ENCODE peak calls at places on chromosomes 3 and 15, in four cellular contexts. One of them, this sample, is unnamed.
A peak's percentile ranks its signal among the peaks of the same experiment; 100 is the strongest.

GRCh38 chr15:59688383-59688887 is 685 bp downstream of the BNIP2 start:
- DNase-seq in fibroblast of lung: peak; percentile 78
- DNase-seq in adrenal gland: peak; percentile 53
- DNase-seq in CD4-positive, CD25-positive, alpha-beta regulatory T cell: peak; percentile 58
- DNase-seq in this sample: no peak

GRCh38 chr3:180804871-180805430 is 107.5 kb upstream of the FXR1 start:
- DNase-seq in adrenal gland: no peak
- DNase-seq in fibroblast of lung: peak; percentile 49
- DNase-seq in CD4-positive, CD25-positive, alpha-beta regulatory T cell: no peak
- DNase-seq in this sample: peak; percentile 54

GRCh38 chr3:35680866-35681650 is 41.7 kb downstream of the ARPP21 start:
- DNase-seq in adrenal gland: no peak
- DNase-seq in fibroblast of lung: no peak
- DNase-seq in CD4-positive, CD25-positive, alpha-beta regulatory T cell: no peak
- DNase-seq in this sample: no peak

GRCh38 chr15:43189296-43189695 is 4.1 kb downstream of the CCNDBP1 start:
- DNase-seq in fibroblast of lung: no peak
- DNase-seq in adrenal gland: no peak
- DNase-seq in CD4-positive, CD25-positive, alpha-beta regulatory T cell: no peak
- DNase-seq in this sample: no peak

GRCh38 chr15:98124576-98124975 is 164.1 kb downstream of the ARRDC4 start:
- DNase-seq in CD4-positive, CD25-positive, alpha-beta regulatory T cell: no peak
- DNase-seq in adrenal gland: no peak
- DNase-seq in fibroblast of lung: no peak
- DNase-seq in this sample: no peak

GRCh38 chr3:132654190-132654589 is 5.4 kb downstream of the ACAD11 start:
- DNase-seq in CD4-positive, CD25-positive, alpha-beta regulatory T cell: no peak
- DNase-seq in adrenal gland: no peak
- DNase-seq in fibroblast of lung: no peak
- DNase-seq in this sample: no peak

GRCh38 chr15:64045774-64046346 is 425 bp downstream of the DAPK2 start:
- DNase-seq in CD4-positive, CD25-positive, alpha-beta regulatory T cell: peak; percentile 2
- DNase-seq in fibroblast of lung: no peak
- DNase-seq in adrenal gland: no peak
- DNase-seq in this sample: peak; percentile 89

GRCh38 chr3:14261229-14261628 is 82.6 kb downstream of the LSM3 start:
- DNase-seq in fibroblast of lung: peak; percentile 83
- DNase-seq in CD4-positive, CD25-positive, alpha-beta regulatory T cell: peak; percentile 62
- DNase-seq in adrenal gland: peak; percentile 80
- DNase-seq in this sample: peak; percentile 90

DNA sequence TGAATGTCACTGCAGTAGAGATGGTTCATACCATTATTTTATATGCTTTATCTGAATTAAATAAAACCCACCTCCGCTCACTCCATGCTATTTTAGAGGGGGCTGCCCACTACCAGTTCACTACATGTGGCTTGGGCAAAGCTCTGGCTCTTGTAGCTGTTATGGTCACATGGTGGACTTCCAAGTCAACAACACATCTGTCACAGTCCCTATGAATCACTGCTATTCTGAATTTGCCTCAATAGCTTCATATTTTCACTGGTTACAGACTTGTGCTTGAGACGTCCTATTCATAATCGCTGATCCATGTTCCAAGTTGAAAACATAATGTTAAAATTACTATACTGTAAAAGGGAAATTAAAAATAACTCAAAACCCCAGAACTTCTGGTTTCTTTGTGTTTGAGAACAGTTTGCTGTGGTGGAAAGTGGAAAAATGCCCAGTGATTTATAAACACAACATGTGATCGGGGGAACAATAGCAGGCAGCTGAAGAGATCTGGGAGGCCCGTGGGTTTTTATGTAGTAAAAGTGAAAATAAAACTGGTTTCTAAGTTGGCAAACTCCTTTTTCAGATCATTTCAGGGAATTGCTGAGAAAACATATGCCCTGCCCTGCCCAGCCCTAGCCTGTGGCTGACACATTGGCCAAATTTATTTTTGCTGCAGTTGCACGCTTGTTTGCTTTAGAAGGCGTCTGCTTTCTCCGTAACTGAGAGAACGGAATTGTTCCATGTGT is 128.8 kb upstream of the PRR23C start:
- DNase-seq in fibroblast of lung: peak; percentile 47
- DNase-seq in CD4-positive, CD25-positive, alpha-beta regulatory T cell: no peak
- DNase-seq in adrenal gland: peak; percentile 49
- DNase-seq in this sample: no peak
- H3K4me3 ChIP-seq in fibroblast of lung: peak overlapping the region; percentile 56
- H3K4me3 ChIP-seq in CD4-positive, CD25-positive, alpha-beta regulatory T cell: no peak overlapping the region
- H3K4me3 ChIP-seq in adrenal gland: peak overlapping the region; percentile 53
- H3K4me3 ChIP-seq in this sample: no peak overlapping the region

GRCh38 chr15:38541046-38541445 is 23.6 kb downstream of the RASGRP1 start:
- DNase-seq in CD4-positive, CD25-positive, alpha-beta regulatory T cell: no peak
- DNase-seq in adrenal gland: no peak
- DNase-seq in fibroblast of lung: no peak
- DNase-seq in this sample: no peak

GRCh38 chr15:38549222-38549621 is 15.4 kb downstream of the RASGRP1 start:
- DNase-seq in fibroblast of lung: no peak
- DNase-seq in adrenal gland: no peak
- DNase-seq in CD4-positive, CD25-positive, alpha-beta regulatory T cell: no peak
- DNase-seq in this sample: no peak

GRCh38 chr15:38547255-38547997 is 17.2 kb downstream of the RASGRP1 start:
- DNase-seq in CD4-positive, CD25-positive, alpha-beta regulatory T cell: no peak
- DNase-seq in fibroblast of lung: peak; percentile 51
- DNase-seq in adrenal gland: no peak
- DNase-seq in this sample: no peak

GRCh38 chr15:38540516-38540915 is 24.1 kb downstream of the RASGRP1 start:
- DNase-seq in CD4-positive, CD25-positive, alpha-beta regulatory T cell: no peak
- DNase-seq in fibroblast of lung: no peak
- DNase-seq in adrenal gland: no peak
- DNase-seq in this sample: no peak

GRCh38 chr15:38545179-38545578 is 19.4 kb downstream of the RASGRP1 start:
- DNase-seq in CD4-positive, CD25-positive, alpha-beta regulatory T cell: no peak
- DNase-seq in fibroblast of lung: no peak
- DNase-seq in adrenal gland: no peak
- DNase-seq in this sample: no peak
- H3K36me3 ChIP-seq in CD4-positive, CD25-positive, alpha-beta regulatory T cell: peaks cover 53% of the 10 kb centered on the region
- H3K36me3 ChIP-seq in fibroblast of lung: no peaks in the 10 kb centered on the region
- H3K36me3 ChIP-seq in adrenal gland: no peaks in the 10 kb centered on the region
- H3K36me3 ChIP-seq in this sample: no peaks in the 10 kb centered on the region

GRCh38 chr3:58572013-58572633 is 5.1 kb downstream of the FAM107A start:
- DNase-seq in fibroblast of lung: no peak
- DNase-seq in adrenal gland: no peak
- DNase-seq in CD4-positive, CD25-positive, alpha-beta regulatory T cell: no peak
- DNase-seq in this sample: no peak
- H3K4me3 ChIP-seq in fibroblast of lung: no peak overlapping the region
- H3K4me3 ChIP-seq in adrenal gland: no peak overlapping the region
- H3K4me3 ChIP-seq in CD4-positive, CD25-positive, alpha-beta regulatory T cell: no peak overlapping the region
- H3K4me3 ChIP-seq in this sample: no peak overlapping the region

GRCh38 chr3:123634149-123635051 is 49.5 kb upstream of the HACD2 start:
- DNase-seq in adrenal gland: no peak
- DNase-seq in fibroblast of lung: no peak
- DNase-seq in CD4-positive, CD25-positive, alpha-beta regulatory T cell: no peak
- DNase-seq in this sample: peak; percentile 32

GRCh38 chr3:123635220-123635619 is 50.4 kb upstream of the HACD2 start:
- DNase-seq in adrenal gland: no peak
- DNase-seq in fibroblast of lung: no peak
- DNase-seq in CD4-positive, CD25-positive, alpha-beta regulatory T cell: no peak
- DNase-seq in this sample: peak; percentile 72

GRCh38 chr3:123635717-123636116 is 50.9 kb upstream of the HACD2 start:
- DNase-seq in adrenal gland: no peak
- DNase-seq in CD4-positive, CD25-positive, alpha-beta regulatory T cell: no peak
- DNase-seq in fibroblast of lung: no peak
- DNase-seq in this sample: no peak

GRCh38 chr3:123632161-123632655 is 47.4 kb upstream of the HACD2 start:
- DNase-seq in CD4-positive, CD25-positive, alpha-beta regulatory T cell: no peak
- DNase-seq in fibroblast of lung: peak; percentile 89
- DNase-seq in adrenal gland: peak; percentile 43
- DNase-seq in this sample: peak; percentile 64

GRCh38 chr3:123633530-123633929 is 48.7 kb upstream of the HACD2 start:
- DNase-seq in adrenal gland: no peak
- DNase-seq in fibroblast of lung: peak; percentile 81
- DNase-seq in CD4-positive, CD25-positive, alpha-beta regulatory T cell: no peak
- DNase-seq in this sample: peak; percentile 2
- H3K36me3 ChIP-seq in adrenal gland: no peaks in the 10 kb centered on the region
- H3K36me3 ChIP-seq in fibroblast of lung: peaks cover 50% of the 10 kb centered on the region
- H3K36me3 ChIP-seq in CD4-positive, CD25-positive, alpha-beta regulatory T cell: no peaks in the 10 kb centered on the region
- H3K36me3 ChIP-seq in this sample: no peaks in the 10 kb centered on the region

DNA sequence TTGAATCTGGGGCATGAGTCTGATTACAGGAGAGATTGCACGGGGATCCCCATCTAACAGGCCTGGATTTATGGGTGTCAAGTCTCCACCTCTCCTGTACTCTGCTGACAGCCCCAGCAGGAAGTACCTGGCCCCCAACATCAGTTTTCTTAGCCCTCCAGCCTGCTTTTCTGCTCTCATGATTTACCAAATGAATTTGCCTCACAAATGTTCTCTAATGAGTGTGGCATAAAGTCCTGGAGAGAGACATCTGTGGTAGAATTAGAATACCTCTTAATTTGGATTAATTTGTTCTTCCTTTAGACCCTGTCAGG is 60.1 kb downstream of the FNDC3B start:
- DNase-seq in fibroblast of lung: no peak
- DNase-seq in CD4-positive, CD25-positive, alpha-beta regulatory T cell: no peak
- DNase-seq in adrenal gland: no peak
- DNase-seq in this sample: no peak
- H3K4me3 ChIP-seq in fibroblast of lung: no peak overlapping the region
- H3K4me3 ChIP-seq in CD4-positive, CD25-positive, alpha-beta regulatory T cell: no peak overlapping the region
- H3K4me3 ChIP-seq in adrenal gland: no peak overlapping the region
- H3K4me3 ChIP-seq in this sample: no peak overlapping the region